ENCODE peak calls at places on chromosomes 2 and 18, in six cellular contexts. U is right atrium auricular region, M is mesothelial cell of epicardium, S is uterus, X is adrenal gland, H is NB4. T is an unnamed sample.

GRCh38 chr18:3689091-3689490 is 239.1 kb downstream of the TGIF1 start:
- DNase-seq in M (no peak), X (no peak), U (no peak), H (no peak), S (no peak), T (no peak)

GRCh38 chr2:191105082-191105481 is 45.7 kb downstream of the STAT4 start:
- DNase-seq in X (no peak), M (no peak), U (no peak), S (no peak), H (no peak), T (peak; percentile 29)

GRCh38 chr2:24915796-24916195 is 4.2 kb downstream of the ADCY3 start:
- DNase-seq in M (no peak), S (no peak), U (no peak), X (peak; percentile 40), H (no peak), T (peak; percentile 69)

GRCh38 chr2:140200307-140200706 is 1420.1 kb upstream of the NXPH2 start:
- DNase-seq in M (no peak), X (no peak), S (no peak), H (no peak), U (no peak), T (no peak)

GRCh38 chr2:226687641-226688253 is 111.9 kb downstream of the IRS1 start:
- DNase-seq in U (no peak), X (no peak), M (no peak), S (no peak), H (no peak), T (no peak)

GRCh38 chr2:179596018-179596417 is 265.4 kb downstream of the ZNF385B start:
- DNase-seq in H (no peak), S (no peak), M (no peak), X (no peak), U (no peak), T (peak; percentile 66)

GRCh38 chr2:238019962-238020361 is 40.8 kb upstream of the SCLY start:
- DNase-seq in U (no peak), X (no peak), H (no peak), M (no peak), S (no peak), T (peak; percentile 2)

GRCh38 chr2:178194600-178195389 is 483 bp downstream of the OSBPL6 start:
- DNase-seq in M (peak; percentile 21), X (no peak), U (no peak), H (peak; percentile 44), S (peak; percentile 30), T (peak; percentile 71)

GRCh38 chr18:24402209-24402785 is 4.7 kb upstream of the OSBPL1A start:
- DNase-seq in H (peak; percentile 28), U (no peak), S (no peak), M (no peak), X (no peak), T (no peak)

GRCh38 chr2:237790353-237790752 is 8.2 kb upstream of the RBM44 start:
- DNase-seq in S (no peak), U (no peak), H (no peak), M (no peak), X (no peak), T (peak; percentile 37)

GRCh38 chr2:109633284-109633961 is 19.3 kb downstream of the SOWAHC start:
- DNase-seq in U (no peak), S (no peak), H (no peak), M (no peak), X (no peak), T (no peak)

GRCh38 chr2:109635426-109636289 is 21.5 kb downstream of the SOWAHC start:
- DNase-seq in H (no peak), U (no peak), S (no peak), X (no peak), M (no peak), T (no peak)

GRCh38 chr2:109638807-109639206 is 24.6 kb downstream of the SOWAHC start:
- DNase-seq in S (no peak), X (no peak), U (no peak), H (no peak), M (no peak), T (no peak)

GRCh38 chr2:109636290-109636675 is 22.1 kb downstream of the SOWAHC start:
- DNase-seq in X (peak; percentile 24), S (no peak), H (peak; percentile 58), M (no peak), U (no peak), T (peak; percentile 50)

GRCh38 chr2:109637749-109638570 is 23.8 kb downstream of the SOWAHC start:
- DNase-seq in H (peak; percentile 54), U (no peak), X (no peak), S (no peak), M (no peak), T (peak; percentile 52)
- TF ChIP-seq CTCF in H (no peak), U (no peak), X (no peak), S (no peak), M (no peak), T (no peak)

GRCh38 chr2:127157651-127158460 is 50.9 kb upstream of the BIN1 start:
- DNase-seq in H (peak; percentile 52), U (peak; percentile 48), X (peak; percentile 41), M (no peak), S (peak; percentile 17), T (no peak)
- TF ChIP-seq CTCF in H (peak; percentile 23), U (no peak), X (no peak), M (no peak), S (no peak), T (no peak)

DNA sequence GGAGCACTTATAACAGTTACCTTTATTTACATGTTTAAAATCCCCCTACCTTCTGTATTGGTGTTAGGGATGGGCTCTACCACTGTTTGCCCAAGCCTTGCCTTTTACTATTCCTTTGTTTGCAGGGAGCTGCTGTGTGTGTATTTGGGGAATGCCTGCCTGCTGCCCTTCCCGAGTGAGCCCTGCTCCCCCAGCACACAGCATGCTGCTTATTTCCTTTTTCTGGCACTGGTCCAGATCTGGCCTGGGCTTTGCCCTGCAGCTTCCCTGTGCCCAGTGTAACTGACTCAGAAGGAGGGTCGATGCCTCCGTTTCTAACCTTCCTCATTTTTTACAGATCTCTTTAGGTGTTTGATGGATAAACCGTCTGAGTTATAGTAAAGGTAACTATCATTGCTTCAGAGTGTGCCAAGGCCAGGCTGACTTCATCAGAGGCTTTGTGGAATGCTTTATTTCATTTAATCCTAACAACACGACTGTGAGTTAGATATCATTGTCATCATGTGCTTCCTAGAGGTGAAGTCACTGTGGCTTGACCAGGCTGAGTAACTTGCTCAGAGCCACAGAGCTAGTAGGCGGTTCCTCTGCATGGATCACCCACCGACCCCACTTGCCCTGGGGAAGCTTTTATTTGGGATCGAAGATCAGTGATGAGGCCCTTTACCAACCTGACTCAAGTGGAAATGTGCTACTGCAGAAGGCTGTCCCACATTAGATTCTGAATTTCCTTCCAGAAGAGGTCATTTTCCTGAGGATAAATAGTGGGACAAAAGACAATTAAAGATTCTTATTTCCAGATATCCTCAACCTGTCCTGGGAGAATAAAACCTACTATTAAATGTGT is 238.8 kb downstream of the ZNF407 start:
- DNase-seq in U (no peak), H (no peak), S (no peak), X (no peak), M (no peak), T (peak; percentile 46)
- TF ChIP-seq CTCF in U (no peak), H (no peak), S (no peak), X (no peak), M (no peak), T (no peak)

GRCh38 chr18:71405142-71405806 is 1116.4 kb downstream of the SOCS6 start:
- DNase-seq in S (no peak), U (no peak), M (no peak), X (no peak), H (no peak), T (no peak)
- TF ChIP-seq CTCF in S (no peak), U (no peak), M (no peak), X (no peak), H (no peak), T (no peak)

GRCh38 chr2:74864728-74865722 is 31.1 kb downstream of the HK2 start:
- DNase-seq in H (peak; percentile 36), X (no peak), M (no peak), S (no peak), U (no peak), T (no peak)
- TF ChIP-seq CTCF in H (no peak), X (no peak), M (no peak), S (no peak), U (no peak), T (no peak)

DNA sequence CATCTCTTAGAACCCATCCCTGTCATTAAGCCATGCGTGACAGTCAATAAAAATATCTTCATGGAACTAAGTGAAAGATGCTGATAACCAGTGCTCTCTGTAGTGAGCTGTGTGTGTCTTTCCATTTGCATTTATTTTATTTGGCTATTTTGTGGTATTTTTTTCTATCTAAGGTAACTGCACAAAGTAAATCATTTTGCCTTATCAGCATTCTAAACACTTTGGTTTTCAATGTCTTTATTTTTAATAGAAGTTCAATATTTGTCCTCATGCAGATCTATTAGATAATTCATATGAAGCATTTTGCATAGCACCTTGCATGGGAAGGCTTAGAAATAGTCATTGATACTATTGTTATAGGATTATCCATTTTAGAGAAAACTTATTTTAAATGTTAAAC is 163.6 kb upstream of the TANK start:
- DNase-seq in X (no peak), M (no peak), U (no peak), S (no peak), H (no peak), T (no peak)
- TF ChIP-seq CTCF in X (no peak), M (no peak), U (no peak), S (no peak), H (no peak), T (no peak)

DNA sequence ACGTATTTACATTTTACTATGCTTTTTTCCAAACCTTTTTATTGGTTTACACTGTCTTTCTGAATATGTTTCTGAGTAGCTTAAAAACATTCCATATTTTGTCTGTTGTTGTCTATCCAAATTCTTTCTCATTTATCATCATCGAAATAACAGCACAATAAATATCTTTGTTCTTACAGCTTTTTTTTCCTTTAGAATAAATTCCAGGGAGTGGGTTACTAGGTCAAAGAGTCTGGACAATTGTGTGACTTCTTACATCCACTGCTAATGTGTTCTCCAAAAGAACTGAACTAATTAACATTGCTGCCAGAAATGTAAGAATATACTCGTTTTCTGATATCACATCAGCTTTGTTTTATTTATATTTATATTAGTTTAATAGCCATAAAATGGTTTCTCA is 59.4 kb downstream of the ANKRD44 start:
- DNase-seq in X (no peak), H (no peak), M (no peak), U (no peak), S (no peak), T (no peak)
- TF ChIP-seq CTCF in X (no peak), H (no peak), M (no peak), U (no peak), S (no peak), T (no peak)

DNA sequence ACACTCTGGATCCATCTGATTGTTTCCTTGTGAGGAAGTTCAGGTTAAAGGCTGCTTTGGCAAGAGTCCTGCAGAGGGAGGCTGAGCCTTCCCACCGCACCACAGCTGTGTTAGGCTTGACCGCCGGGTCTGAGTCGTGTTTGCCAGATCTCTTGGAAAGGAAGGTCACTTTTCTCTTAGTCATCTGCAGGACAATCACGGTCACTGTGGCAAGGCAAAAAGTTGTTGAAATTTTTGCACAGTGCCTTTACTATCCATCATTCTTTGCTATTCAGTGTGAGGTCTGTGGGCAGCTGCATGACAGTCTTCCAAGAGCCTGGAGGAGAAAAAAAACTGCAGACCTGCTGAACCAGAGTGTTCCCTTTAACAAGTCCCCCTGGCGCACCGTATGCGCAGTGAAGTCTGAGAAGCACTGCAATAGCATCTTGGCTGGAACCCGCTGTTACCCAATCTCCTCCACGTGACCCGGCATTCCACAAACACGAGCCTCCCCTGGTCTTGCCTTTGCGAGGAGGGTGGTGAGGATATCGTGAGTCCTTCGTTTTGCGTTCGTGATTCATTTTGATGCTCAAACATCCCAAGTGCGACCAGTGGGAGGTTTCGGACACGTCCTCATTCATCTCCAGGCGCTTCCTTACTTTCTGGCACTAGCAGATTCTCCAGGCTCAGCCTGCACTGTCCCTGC is 23.0 kb downstream of the BIN1 start:
- DNase-seq in U (peak; percentile 94), X (peak; percentile 91), H (peak; percentile 65), M (no peak), S (peak; percentile 95), T (peak; percentile 88)
- TF ChIP-seq CTCF in U (no peak), X (no peak), H (no peak), M (no peak), S (no peak), T (no peak)

T was measured in foreskin fibroblast.